ENCODE peak calls at places on chromosome 20, in four cellular contexts. One of them, this sample, is unnamed.

GRCh38 chr20:845967-846893 is 12.7 kb downstream of the FAM110A start:
- DNase-seq in left cardiac atrium: no peak
- DNase-seq in fibroblast of the conjunctiva: no peak
- DNase-seq in SHP77: no peak
- DNase-seq in this sample: no peak

GRCh38 chr20:45104786-45105185 is 3.9 kb upstream of the KCNS1 start:
- DNase-seq in fibroblast of the conjunctiva: no peak
- DNase-seq in left cardiac atrium: no peak
- DNase-seq in SHP77: no peak
- DNase-seq in this sample: no peak

GRCh38 chr20:58982406-58983114 is 1.5 kb downstream of the NELFCD start:
- DNase-seq in SHP77: no peak
- DNase-seq in left cardiac atrium: no peak
- DNase-seq in fibroblast of the conjunctiva: no peak
- DNase-seq in this sample: no peak

GRCh38 chr20:20037960-20038359 is 14.3 kb downstream of the CRNKL1 start:
- DNase-seq in SHP77: no peak
- DNase-seq in fibroblast of the conjunctiva: no peak
- DNase-seq in left cardiac atrium: no peak
- DNase-seq in this sample: no peak

GRCh38 chr20:1524004-1524403 is 32.8 kb upstream of the SIRPB2 start:
- DNase-seq in SHP77: peak; percentile 17
- DNase-seq in left cardiac atrium: no peak
- DNase-seq in fibroblast of the conjunctiva: no peak
- DNase-seq in this sample: no peak

GRCh38 chr20:57743450-57744095 is 33.8 kb upstream of the PMEPA1 start:
- DNase-seq in fibroblast of the conjunctiva: no peak
- DNase-seq in SHP77: no peak
- DNase-seq in left cardiac atrium: no peak
- DNase-seq in this sample: no peak

GRCh38 chr20:2805682-2806350 is 5.4 kb upstream of the CPXM1 start:
- DNase-seq in fibroblast of the conjunctiva: no peak
- DNase-seq in left cardiac atrium: no peak
- DNase-seq in SHP77: no peak
- DNase-seq in this sample: peak; percentile 45

GRCh38 chr20:34017610-34018009 is 23.9 kb downstream of the RALY start:
- DNase-seq in left cardiac atrium: no peak
- DNase-seq in fibroblast of the conjunctiva: no peak
- DNase-seq in SHP77: no peak
- DNase-seq in this sample: no peak

GRCh38 chr20:17594443-17594842 is 24.6 kb downstream of the DSTN start:
- DNase-seq in fibroblast of the conjunctiva: peak; percentile 36
- DNase-seq in left cardiac atrium: no peak
- DNase-seq in SHP77: no peak
- DNase-seq in this sample: no peak

GRCh38 chr20:36887779-36888133 is 11.8 kb downstream of the TLDC2 start:
- DNase-seq in fibroblast of the conjunctiva: no peak
- DNase-seq in SHP77: no peak
- DNase-seq in left cardiac atrium: no peak
- DNase-seq in this sample: no peak

GRCh38 chr20:16661738-16662137 is 68.1 kb upstream of the SNRPB2 start:
- DNase-seq in fibroblast of the conjunctiva: no peak
- DNase-seq in left cardiac atrium: no peak
- DNase-seq in SHP77: no peak
- DNase-seq in this sample: no peak

GRCh38 chr20:56627122-56628014 is 1.7 kb upstream of the TFAP2C start:
- DNase-seq in left cardiac atrium: no peak
- DNase-seq in SHP77: no peak
- DNase-seq in fibroblast of the conjunctiva: no peak
- DNase-seq in this sample: no peak

GRCh38 chr20:47055699-47056369 is 161.2 kb downstream of the EYA2 start:
- DNase-seq in left cardiac atrium: no peak
- DNase-seq in fibroblast of the conjunctiva: peak; percentile 18
- DNase-seq in SHP77: no peak
- DNase-seq in this sample: no peak

GRCh38 chr20:58342104-58342945 is 32.8 kb downstream of the RAB22A start:
- DNase-seq in left cardiac atrium: no peak
- DNase-seq in SHP77: no peak
- DNase-seq in fibroblast of the conjunctiva: peak; percentile 34
- DNase-seq in this sample: no peak